ENCODE peak calls at places on chromosomes 13 and 19, in five cellular contexts. H is A549, V is fibroblast of lung, C is neural progenitor cell, B is SK-N-SH. E is an unnamed sample.

GRCh38 chr13:59356607-59357006 is 807.1 kb downstream of the DIAPH3 start:
- DNase-seq in V (peak), C (no peak), H (no peak), B (no peak), E (no peak)

GRCh38 chr19:33674575-33675367 is 53.0 kb downstream of the CHST8 start:
- DNase-seq in B (peak), H (no peak), C (no peak), V (no peak), E (no peak)

GRCh38 chr13:44238011-44238421 is 135.6 kb upstream of the SERP2 start:
- DNase-seq in B (peak), V (peak), C (no peak), H (no peak), E (no peak)

GRCh38 chr13:94416454-94417080 is 62.9 kb downstream of the DCT start:
- DNase-seq in C (peak), V (peak), B (peak), H (peak), E (peak)

GRCh38 chr13:110580800-110581199 is 19.3 kb upstream of the RAB20 start:
- DNase-seq in H (no peak), B (no peak), C (no peak), V (peak), E (no peak)

GRCh38 chr19:18657590-18658365 is 20.9 kb downstream of the KLHL26 start:
- DNase-seq in B (peak), C (peak), V (peak), H (peak), E (peak)

GRCh38 chr13:107252428-107252827 is 684.5 kb upstream of the ARGLU1 start:
- DNase-seq in H (no peak), B (no peak), V (no peak), C (no peak), E (no peak)

GRCh38 chr19:917323-918151 is at the start of gene KISS1R:
- DNase-seq in B (peak), V (no peak), C (peak), H (peak), E (peak)

GRCh38 chr13:27079421-27079958 is 92.1 kb downstream of the USP12 start:
- DNase-seq in B (no peak), V (peak), H (no peak), C (peak), E (peak)

GRCh38 chr19:18379803-18380747 is 5.9 kb upstream of the GDF15 start:
- DNase-seq in C (no peak), H (peak), V (peak), B (no peak), E (peak)

GRCh38 chr13:37097008-37097579 is 8.4 kb downstream of the CSNK1A1L start:
- DNase-seq in V (no peak), B (no peak), C (no peak), H (no peak), E (no peak)

GRCh38 chr19:43476606-43477005 is 11.2 kb upstream of the LYPD3 start:
- DNase-seq in C (no peak), H (no peak), V (peak), B (no peak), E (no peak)

GRCh38 chr19:42472402-42473147 is 29.8 kb upstream of the CXCL17 start:
- DNase-seq in C (no peak), V (no peak), B (no peak), H (no peak), E (no peak)

GRCh38 chr13:21884299-21884878 is 213.5 kb downstream of the FGF9 start:
- DNase-seq in B (no peak), V (no peak), H (no peak), C (no peak), E (no peak)

GRCh38 chr19:46723471-46723870 is 6.6 kb upstream of the PRKD2 start:
- DNase-seq in H (no peak), B (no peak), C (no peak), V (no peak), E (no peak)

GRCh38 chr13:102825921-102826706 is 19.7 kb upstream of the ERCC5 start:
- DNase-seq in V (peak), B (no peak), H (no peak), C (no peak), E (no peak)

GRCh38 chr13:74306496-74306895 is 172.3 kb upstream of the KLF12 start:
- DNase-seq in V (peak), C (no peak), B (peak), H (no peak), E (no peak)

GRCh38 chr19:17073869-17074627 is 1.2 kb downstream of the HAUS8 start:
- DNase-seq in H (no peak), C (no peak), B (no peak), V (no peak), E (peak)

GRCh38 chr19:406121-406711 is 2.7 kb downstream of the C2CD4C start:
- DNase-seq in H (no peak), V (no peak), B (no peak), C (no peak), E (peak)

GRCh38 chr19:10808937-10809655 is 26.9 kb downstream of the TMED1 start:
- DNase-seq in B (no peak), V (peak), C (no peak), H (peak), E (no peak)

GRCh38 chr19:57664269-57665127 is 4.2 kb upstream of the ZSCAN4 start:
- DNase-seq in V (peak), B (peak), C (peak), H (no peak), E (peak)

DNA sequence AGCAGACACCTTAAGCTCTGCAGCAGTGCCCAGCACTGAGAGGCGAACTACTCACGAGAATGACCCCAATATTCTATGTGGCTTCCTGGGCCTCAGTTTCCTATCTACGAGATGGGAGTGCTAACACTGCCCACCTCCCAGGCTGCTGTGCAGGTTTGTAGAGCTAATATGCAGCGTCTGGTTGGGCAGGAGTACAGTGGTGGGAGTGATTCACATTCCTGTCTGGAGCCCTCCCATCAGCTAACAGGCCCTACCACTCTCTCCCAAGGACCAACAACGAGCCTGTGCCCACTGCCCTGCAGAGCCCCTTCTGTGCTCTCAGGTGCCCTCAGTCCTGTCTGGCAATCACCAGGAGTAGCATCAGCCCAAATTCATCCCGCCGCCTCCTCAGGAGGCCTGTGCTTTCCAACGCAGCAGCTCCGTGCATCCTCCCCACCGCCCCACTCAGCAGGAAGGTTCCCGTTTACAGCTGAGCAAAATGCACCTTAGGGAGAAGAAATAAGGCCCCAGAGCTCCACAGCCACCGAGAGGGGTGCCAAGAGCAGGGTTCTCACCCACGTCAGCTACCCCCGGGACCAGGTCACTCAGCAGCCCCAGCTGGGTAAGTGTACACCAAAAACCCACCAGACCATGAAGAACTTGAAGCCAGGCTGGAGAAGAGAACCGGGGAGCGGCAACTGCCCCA is 6.6 kb downstream of the AKT2 start:
- DNase-seq in B (no peak), H (no peak), C (no peak), V (no peak), E (no peak)
- H3K4me2 ChIP-seq in B (no peak), H (no peak), C (no peak), V (peak), E (no peak)

GRCh38 chr19:5958851-5959122 is 19.2 kb downstream of the RANBP3 start:
- DNase-seq in B (no peak), H (no peak), C (no peak), V (no peak), E (no peak)

GRCh38 chr19:5959260-5960004 is 18.5 kb downstream of the RANBP3 start:
- DNase-seq in V (no peak), B (no peak), C (no peak), H (no peak), E (no peak)

GRCh38 chr19:5958074-5958850 is 19.7 kb downstream of the RANBP3 start:
- DNase-seq in H (no peak), V (no peak), C (no peak), B (peak), E (no peak)

GRCh38 chr19:5961969-5962945 is 15.7 kb downstream of the RANBP3 start:
- DNase-seq in C (no peak), B (no peak), V (peak), H (no peak), E (no peak)

GRCh38 chr19:5960005-5961001 is 17.6 kb downstream of the RANBP3 start:
- DNase-seq in V (no peak), H (no peak), C (no peak), B (peak), E (no peak)
- H3K4me2 ChIP-seq in V (no peak), H (no peak), C (no peak), B (no peak), E (no peak)

GRCh38 chr13:67146523-67147130 is 83.5 kb downstream of the PCDH9 start:
- DNase-seq in H (no peak), B (no peak), C (no peak), V (no peak), E (no peak)
- H3K4me2 ChIP-seq in H (peak), B (no peak), C (no peak), V (no peak), E (no peak)

GRCh38 chr13:91017669-91018053 is 329.8 kb upstream of the MIR17HG start:
- DNase-seq in C (no peak), V (no peak), H (peak), B (no peak), E (peak)
- H3K4me2 ChIP-seq in C (no peak), V (no peak), H (peak), B (no peak), E (no peak)

GRCh38 chr19:8240274-8241229 is 31.4 kb downstream of the CERS4 start:
- DNase-seq in C (peak), V (peak), B (peak), H (peak), E (peak)
- H3K4me2 ChIP-seq in C (peak), V (peak), B (peak), H (peak), E (peak)